ENCODE peak calls at places on chromosomes 6 and 20, in nine cellular contexts. E is heart left ventricle, U is pancreas, Z is uterus, M is tibial nerve, O is adrenal gland, A is PC-3, T is ovary, R is H9. V is an unnamed sample.

GRCh38 chr6:152089992-152090391 is 282.5 kb downstream of the ESR1 start:
- DNase-seq in E (no peak), U (no peak), Z (peak; percentile 54), M (no peak), O (peak; percentile 60), A (peak; percentile 72), T (no peak), R (no peak), V (no peak)

GRCh38 chr6:136104556-136104955 is 145.6 kb downstream of the MTFR2 start:
- DNase-seq in E (no peak), U (no peak), Z (no peak), M (no peak), O (no peak), A (no peak), T (no peak), R (no peak), V (no peak)

GRCh38 chr6:81997091-81997926 is 244.8 kb upstream of the TENT5A start:
- DNase-seq in E (no peak), U (no peak), Z (no peak), M (no peak), O (no peak), A (peak; percentile 86), T (no peak), R (no peak), V (no peak)

GRCh38 chr6:166544294-166544605 is 42.2 kb downstream of the RAMACL start:
- DNase-seq in E (no peak), U (no peak), Z (no peak), M (no peak), O (no peak), A (no peak), T (no peak), R (no peak), V (no peak)

GRCh38 chr6:148868314-148868713 is 121.5 kb downstream of the UST start:
- DNase-seq in E (no peak), U (no peak), Z (no peak), M (no peak), O (peak; percentile 16), A (peak; percentile 75), T (no peak), R (no peak), V (no peak)

GRCh38 chr20:18692453-18692852 is 104.6 kb downstream of the DTD1 start:
- DNase-seq in E (no peak), U (no peak), Z (no peak), M (no peak), O (peak; percentile 21), A (peak; percentile 86), T (no peak), R (no peak), V (no peak)

GRCh38 chr6:118755941-118756646 is 104.7 kb upstream of the CEP85L start:
- DNase-seq in E (no peak), U (no peak), Z (no peak), M (no peak), O (no peak), A (no peak), T (no peak), R (no peak), V (no peak)

GRCh38 chr6:27126815-27127537 is 120.5 kb upstream of the PRSS16 start:
- DNase-seq in E (peak; percentile 91), U (peak; percentile 82), Z (peak; percentile 87), M (peak; percentile 80), O (peak; percentile 95), A (peak; percentile 95), T (peak; percentile 79), R (peak; percentile 85), V (peak; percentile 62)

GRCh38 chr20:56829788-56830385 is 200.8 kb downstream of the TFAP2C start:
- DNase-seq in E (no peak), U (no peak), Z (no peak), M (no peak), O (no peak), A (peak; percentile 60), T (no peak), R (peak; percentile 57), V (no peak)

GRCh38 chr20:45432294-45432693 is 16.4 kb downstream of the PIGT start:
- DNase-seq in E (no peak), U (no peak), Z (no peak), M (no peak), O (no peak), A (no peak), T (no peak), R (no peak), V (no peak)

GRCh38 chr6:32977953-32978324 is 9.5 kb downstream of the BRD2 start:
- DNase-seq in E (no peak), U (no peak), Z (no peak), M (no peak), O (no peak), A (no peak), T (no peak), R (no peak), V (no peak)
- H3K27me3 ChIP-seq in E (no peaks in the 10 kb centered on the region), U (no peaks in the 10 kb centered on the region), Z (no peaks in the 10 kb centered on the region), M (no peaks in the 10 kb centered on the region), O (no peaks in the 10 kb centered on the region), A (no peaks in the 10 kb centered on the region), T (no peaks in the 10 kb centered on the region), R (no peaks in the 10 kb centered on the region), V (no peaks in the 10 kb centered on the region)

GRCh38 chr6:153312633-153313032 is 181.6 kb upstream of the RGS17 start:
- DNase-seq in E (no peak), U (peak; percentile 71), Z (no peak), M (no peak), O (peak; percentile 30), A (peak; percentile 69), T (no peak), R (peak; percentile 55), V (peak; percentile 37)
- TF ChIP-seq CTCF in E (no peak), U (no peak), Z (no peak), M (no peak), O (no peak), A (peak; percentile 63), T (no peak), R (peak; percentile 76), V (no peak)

DNA sequence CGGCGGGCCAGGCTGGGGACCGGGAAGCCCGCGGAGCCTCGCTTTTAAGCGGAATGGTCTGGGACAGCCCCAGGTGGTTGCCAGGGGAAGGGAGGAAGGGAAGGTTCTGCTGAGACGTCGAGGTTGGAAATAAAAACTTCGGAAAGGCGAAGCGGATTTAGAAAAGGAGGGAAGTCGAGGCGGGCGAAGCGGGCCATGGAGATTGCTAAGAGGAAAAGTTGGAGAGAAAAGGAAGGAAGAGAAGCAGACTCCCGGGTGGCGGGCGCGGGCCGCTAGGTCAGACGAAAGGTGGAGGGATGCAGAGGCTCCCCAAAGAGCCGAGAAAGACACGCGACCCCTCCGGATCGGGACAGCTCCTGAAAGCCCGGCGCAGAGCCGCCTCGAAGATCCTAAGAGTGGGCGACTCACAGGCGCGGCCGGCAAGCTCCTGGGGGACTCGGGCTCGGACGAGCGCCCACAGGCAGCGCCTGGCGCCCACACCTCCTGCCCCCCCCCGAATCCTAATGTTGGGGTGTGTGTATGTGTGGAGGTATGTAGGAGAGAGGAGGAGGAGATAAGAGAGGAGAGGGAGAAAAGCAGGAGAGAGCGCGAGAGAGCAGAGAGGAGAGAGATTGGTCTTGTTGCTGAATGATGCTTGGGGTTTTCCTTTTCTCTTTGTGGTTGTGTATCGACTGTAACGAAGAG is 1.4 kb downstream of the TFAP2B start:
- DNase-seq in E (no peak), U (no peak), Z (no peak), M (no peak), O (no peak), A (no peak), T (no peak), R (peak; percentile 58), V (no peak)
- H3K27me3 ChIP-seq in E (peaks cover 99% of the 10 kb centered on the region), U (peaks cover 52% of the 10 kb centered on the region), Z (no peaks in the 10 kb centered on the region), M (peaks cover 4% of the 10 kb centered on the region), O (peaks cover 79% of the 10 kb centered on the region), A (peaks cover 33% of the 10 kb centered on the region), T (no peaks in the 10 kb centered on the region), R (peaks cover 79% of the 10 kb centered on the region), V (peaks cover 97% of the 10 kb centered on the region)

DNA sequence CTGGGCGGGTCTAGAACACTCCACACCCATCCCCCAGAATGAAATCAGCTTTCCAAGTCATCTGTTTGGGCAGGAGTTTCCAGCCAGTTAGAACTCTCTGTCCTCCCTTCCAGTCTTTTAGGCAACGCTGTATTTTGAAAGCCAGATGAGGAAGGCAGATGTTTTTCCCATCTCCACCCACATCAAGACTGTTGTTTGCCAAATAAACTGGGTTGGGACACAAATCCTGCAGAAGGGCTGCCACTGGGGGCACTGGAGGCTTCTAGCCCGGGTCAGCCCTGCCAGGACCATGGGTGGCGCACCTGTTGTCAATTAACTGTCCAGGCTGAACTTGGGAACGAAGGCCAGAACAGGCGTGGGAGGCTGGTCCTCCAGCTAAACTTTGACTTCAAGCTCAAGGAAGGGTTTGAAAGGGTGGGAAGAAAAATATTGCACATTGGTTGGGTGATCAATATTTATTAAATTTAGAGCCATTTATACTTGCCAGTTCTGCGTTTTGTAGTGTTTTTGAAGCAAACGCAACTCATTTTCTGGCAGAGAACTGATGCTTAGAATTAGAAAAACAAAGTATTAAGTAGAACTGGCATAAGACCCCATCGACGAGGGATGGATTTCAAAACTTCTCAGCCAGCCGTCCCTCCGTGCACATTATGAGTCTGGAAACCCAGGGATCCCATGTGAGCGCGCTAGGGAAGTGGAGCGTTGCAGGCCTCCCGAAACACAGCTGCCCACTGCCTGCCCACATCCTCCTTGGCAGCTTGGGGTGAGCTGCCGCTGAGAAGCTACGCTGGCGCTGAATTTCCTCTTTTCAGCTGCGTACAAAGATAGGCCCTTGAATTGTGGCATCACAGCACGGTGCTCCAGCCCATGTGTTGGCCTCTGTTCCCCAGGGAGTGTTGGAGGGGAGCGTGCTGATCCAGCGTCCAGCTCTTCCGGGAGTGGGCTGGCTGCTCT is 297.4 kb downstream of the QKI start:
- DNase-seq in E (peak; percentile 80), U (no peak), Z (peak; percentile 66), M (peak; percentile 93), O (peak; percentile 54), A (no peak), T (no peak), R (peak; percentile 43), V (peak; percentile 62)
- TF ChIP-seq CTCF in E (peak; percentile 32), U (no peak), Z (no peak), M (peak; percentile 33), O (no peak), A (no peak), T (no peak), R (peak; percentile 47), V (no peak)

DNA sequence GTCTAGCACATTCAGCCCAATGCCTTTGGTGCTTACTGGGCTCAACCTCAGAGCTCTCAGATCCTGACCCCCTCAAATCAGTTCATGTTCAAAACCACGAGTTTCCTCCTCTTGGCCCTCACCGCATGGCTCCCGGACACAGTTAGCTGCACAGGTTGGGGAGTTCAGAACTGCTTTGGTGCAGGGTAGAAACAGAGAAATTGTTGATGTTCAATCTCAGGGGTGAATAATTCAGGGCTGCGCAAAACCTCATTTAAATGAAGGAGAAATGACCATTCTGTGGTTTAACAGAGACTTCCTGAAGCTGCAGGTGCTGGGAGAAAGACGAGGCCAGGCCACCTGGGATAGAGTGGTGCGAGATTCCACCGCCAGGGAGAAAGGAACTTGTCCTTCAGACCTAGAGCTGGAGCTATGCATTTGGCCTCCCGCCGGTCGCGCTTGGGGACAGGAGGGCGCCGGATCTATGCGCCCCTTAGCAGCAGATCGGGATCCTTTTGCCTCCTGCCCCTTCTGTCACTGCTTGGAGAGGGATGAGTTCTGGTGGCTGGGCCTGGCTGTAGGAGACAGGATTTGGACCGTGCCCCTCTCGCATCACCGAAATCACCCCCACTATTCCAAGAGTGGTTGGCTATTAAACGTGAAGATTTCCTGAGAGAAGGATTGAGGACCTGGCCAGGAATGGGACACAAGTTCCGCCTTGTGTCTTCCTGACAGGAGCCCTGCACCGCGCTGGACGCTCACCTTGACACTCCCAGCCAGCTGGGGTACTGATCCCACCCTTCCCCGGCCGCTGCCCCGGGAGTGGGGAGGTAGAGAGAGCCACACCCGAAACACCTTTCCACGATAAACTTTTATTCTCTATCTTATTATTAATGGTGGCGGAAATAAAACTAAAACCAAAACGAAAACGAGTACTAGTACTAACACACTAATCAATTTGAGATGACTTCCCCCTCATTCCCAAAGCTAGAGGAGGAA is 767 bp upstream of the PAX1 start:
- DNase-seq in E (no peak), U (no peak), Z (no peak), M (no peak), O (no peak), A (no peak), T (no peak), R (peak; percentile 73), V (no peak)
- H3K27me3 ChIP-seq in E (peaks cover 93% of the 10 kb centered on the region), U (peaks cover 60% of the 10 kb centered on the region), Z (no peaks in the 10 kb centered on the region), M (no peaks in the 10 kb centered on the region), O (peaks cover 87% of the 10 kb centered on the region), A (peaks cover 83% of the 10 kb centered on the region), T (no peaks in the 10 kb centered on the region), R (peaks cover 97% of the 10 kb centered on the region), V (peaks cover 87% of the 10 kb centered on the region)